ENCODE peak calls at places on chromosomes 11 and 22, in seven cellular contexts. H, Q, Z, U, D, B and N are unnamed samples.

GRCh38 chr22:17931400-17931825 is 92.9 kb downstream of the MICAL3 start:
- DNase-seq in H (no peak), Q (no peak), Z (peak), U (no peak), D (peak), B (no peak), N (no peak)

GRCh38 chr22:27581688-27582087 is 219.9 kb downstream of the MN1 start:
- DNase-seq in H (peak), Q (peak), Z (peak), U (peak), D (peak), B (no peak), N (no peak)

GRCh38 chr11:8757047-8757446 is 74.5 kb downstream of the RPL27A start:
- DNase-seq in H (no peak), Q (no peak), Z (peak), U (no peak), D (no peak), B (no peak), N (no peak)

GRCh38 chr11:69294621-69295078 is 695 bp downstream of the MYEOV start:
- DNase-seq in H (no peak), Q (peak), Z (no peak), U (no peak), D (no peak), B (no peak), N (no peak)

GRCh38 chr11:8649361-8649760 is 33.1 kb downstream of the TRIM66 start:
- DNase-seq in H (peak), Q (no peak), Z (peak), U (no peak), D (no peak), B (no peak), N (no peak)

GRCh38 chr22:48334971-48335370 is 1492.7 kb downstream of the BRD1 start:
- DNase-seq in H (no peak), Q (no peak), Z (no peak), U (no peak), D (peak), B (no peak), N (no peak)

GRCh38 chr11:118092907-118093571 is 6.3 kb upstream of the SMIM35 start:
- DNase-seq in H (no peak), Q (no peak), Z (no peak), U (no peak), D (peak), B (no peak), N (no peak)

GRCh38 chr11:6925636-6926207 is 504 bp upstream of the ZNF215 start:
- DNase-seq in H (no peak), Q (no peak), Z (peak), U (no peak), D (no peak), B (no peak), N (no peak)

GRCh38 chr11:121321614-121322243 is 29.2 kb downstream of the SC5D start:
- DNase-seq in H (peak), Q (peak), Z (peak), U (no peak), D (no peak), B (no peak), N (no peak)

GRCh38 chr11:74322667-74323066 is 11.2 kb upstream of the P4HA3 start:
- DNase-seq in H (peak), Q (peak), Z (peak), U (no peak), D (peak), B (no peak), N (no peak)

GRCh38 chr11:2375964-2376551 is 1.1 kb upstream of the CD81 start:
- DNase-seq in H (no peak), Q (no peak), Z (no peak), U (no peak), D (peak), B (peak), N (no peak)

GRCh38 chr11:106828976-106829375 is 189.3 kb downstream of the GUCY1A2 start:
- DNase-seq in H (no peak), Q (no peak), Z (no peak), U (no peak), D (no peak), B (no peak), N (no peak)

GRCh38 chr11:133082851-133083488 is 449.3 kb downstream of the OPCML start:
- DNase-seq in H (peak), Q (peak), Z (peak), U (no peak), D (peak), B (peak), N (peak)

GRCh38 chr11:96045622-96046456 is 121.9 kb upstream of the MTMR2 start:
- DNase-seq in H (peak), Q (peak), Z (peak), U (peak), D (no peak), B (no peak), N (peak)

GRCh38 chr11:85539740-85540139 is 87.4 kb downstream of the DLG2 start:
- DNase-seq in H (no peak), Q (no peak), Z (no peak), U (no peak), D (no peak), B (no peak), N (no peak)

GRCh38 chr11:85540181-85540580 is 87.0 kb downstream of the DLG2 start:
- DNase-seq in H (no peak), Q (no peak), Z (no peak), U (no peak), D (peak), B (no peak), N (no peak)

GRCh38 chr11:85541683-85542082 is 85.5 kb downstream of the DLG2 start:
- DNase-seq in H (no peak), Q (no peak), Z (no peak), U (no peak), D (no peak), B (no peak), N (no peak)

GRCh38 chr11:85539029-85539689 is 88.0 kb downstream of the DLG2 start:
- DNase-seq in H (no peak), Q (no peak), Z (no peak), U (no peak), D (no peak), B (no peak), N (no peak)

GRCh38 chr11:85540635-85541034 is 86.5 kb downstream of the DLG2 start:
- DNase-seq in H (no peak), Q (no peak), Z (no peak), U (no peak), D (peak), B (no peak), N (no peak)
- TF ChIP-seq CTCF in H (no peak), Q (no peak), Z (no peak), U (no peak), D (no peak), B (no peak), N (no peak)

GRCh38 chr11:61792310-61793083 is at the start of the genes FEN1 and TMEM258:
- DNase-seq in H (peak), Q (peak), Z (peak), U (peak), D (peak), B (peak), N (peak)
- TF ChIP-seq CTCF in H (no peak), Q (no peak), Z (no peak), U (no peak), D (no peak), B (no peak), N (no peak)

GRCh38 chr11:46327829-46328228 is 19.4 kb upstream of the DGKZ start:
- DNase-seq in H (no peak), Q (no peak), Z (no peak), U (no peak), D (no peak), B (no peak), N (no peak)

GRCh38 chr11:46321757-46322156 is 25.5 kb upstream of the DGKZ start:
- DNase-seq in H (peak), Q (no peak), Z (peak), U (no peak), D (no peak), B (no peak), N (no peak)

GRCh38 chr11:46326813-46327416 is 20.3 kb upstream of the DGKZ start:
- DNase-seq in H (no peak), Q (no peak), Z (no peak), U (no peak), D (no peak), B (no peak), N (no peak)

GRCh38 chr11:46319074-46319453 is 28.2 kb upstream of the DGKZ start:
- DNase-seq in H (no peak), Q (no peak), Z (no peak), U (no peak), D (no peak), B (no peak), N (no peak)

DNA sequence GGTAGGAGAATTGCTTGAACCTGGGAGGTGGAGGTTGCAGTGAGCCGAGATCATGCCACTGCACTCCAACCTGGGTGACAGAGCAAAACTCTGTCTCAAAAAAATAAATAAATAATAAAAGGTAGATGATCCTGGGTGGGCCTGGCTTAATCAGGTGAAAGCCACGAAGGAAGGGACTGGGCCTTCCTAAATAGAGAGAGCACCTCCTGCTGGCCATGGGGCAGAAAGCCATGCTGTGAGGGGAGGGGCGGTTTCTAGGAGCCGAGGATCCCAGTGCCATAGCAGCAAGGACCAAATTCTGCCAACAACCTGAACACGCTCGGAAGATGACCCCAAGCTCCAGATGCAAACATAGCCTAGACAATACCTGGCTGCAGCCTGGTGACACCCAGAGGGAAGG is 24.5 kb upstream of the DGKZ start:
- DNase-seq in H (peak), Q (no peak), Z (peak), U (no peak), D (no peak), B (no peak), N (no peak)
- TF ChIP-seq CTCF in H (peak), Q (no peak), Z (peak), U (peak), D (no peak), B (peak), N (peak)

GRCh38 chr22:18991138-18991432 is 55.0 kb upstream of the PRODH start:
- DNase-seq in H (no peak), Q (no peak), Z (no peak), U (no peak), D (no peak), B (no peak), N (no peak)
- TF ChIP-seq CTCF in H (no peak), Q (no peak), Z (no peak), U (no peak), D (no peak), B (no peak), N (no peak)

DNA sequence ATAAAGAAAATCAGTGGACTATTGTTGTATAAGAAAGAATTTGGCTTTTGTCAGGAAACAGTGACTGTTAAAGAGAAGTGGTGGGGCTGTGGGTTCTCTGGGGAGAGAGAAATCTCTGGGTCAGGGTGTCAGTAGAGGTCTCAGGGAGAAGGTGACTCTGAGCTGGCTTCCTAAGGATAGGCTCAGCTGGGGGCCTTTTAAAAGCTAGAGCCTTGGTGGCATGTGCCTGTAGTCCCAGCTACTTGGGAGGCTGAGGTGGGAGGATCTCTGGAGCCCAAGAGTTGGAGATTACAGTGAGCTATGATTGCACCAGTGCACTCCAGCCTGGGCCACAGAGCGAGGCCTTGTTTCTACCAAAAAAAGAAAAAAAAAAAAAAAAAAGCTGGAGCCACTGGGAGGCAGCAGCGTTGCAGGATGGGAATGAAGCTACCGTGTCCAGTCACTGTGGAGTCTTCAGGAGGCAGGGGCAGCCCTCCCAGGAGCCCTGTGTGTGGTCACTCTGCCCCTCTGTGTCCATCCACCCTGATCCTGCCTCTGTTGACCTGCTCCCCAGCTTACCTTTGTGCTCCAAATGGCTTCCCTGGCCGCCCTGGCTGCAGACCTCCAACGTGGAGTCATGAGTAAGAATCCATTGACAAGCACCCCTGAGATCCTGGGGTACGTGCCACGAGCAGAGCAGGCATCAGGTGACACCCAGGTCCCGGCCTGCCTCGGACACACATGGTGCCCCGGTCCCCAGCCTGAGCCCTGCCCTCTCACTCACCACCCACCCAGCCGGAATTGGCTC is 5.4 kb upstream of the MIF start:
- DNase-seq in H (peak), Q (no peak), Z (peak), U (no peak), D (no peak), B (no peak), N (no peak)
- TF ChIP-seq CTCF in H (no peak), Q (peak), Z (peak), U (peak), D (no peak), B (no peak), N (peak)

GRCh38 chr11:131025020-131025419 is 108.7 kb upstream of the SNX19 start:
- DNase-seq in H (peak), Q (no peak), Z (peak), U (no peak), D (no peak), B (no peak), N (no peak)
- TF ChIP-seq CTCF in H (peak), Q (peak), Z (peak), U (peak), D (no peak), B (peak), N (peak)